ENCODE peak calls at places on chromosomes 16 and 17, in four cellular contexts. One of them, this sample, is unnamed.

GRCh38 chr16:87725596-87726235 is 40.1 kb downstream of the KLHDC4 start:
- DNase-seq in KBM-7: no peak
- DNase-seq in stimulated activated CD4-positive, alpha-beta T cell treated with anti-CD3 and anti-CD28 coated beads, Interleukin-1b, Interleukin-23, amount 100 ng/mL, for 24 hours: no peak
- DNase-seq in CD8-positive, alpha-beta memory T cell: no peak
- DNase-seq in this sample: no peak

GRCh38 chr16:60905806-60906205 is 1130.4 kb downstream of the CDH8 start:
- DNase-seq in CD8-positive, alpha-beta memory T cell: no peak
- DNase-seq in KBM-7: no peak
- DNase-seq in stimulated activated CD4-positive, alpha-beta T cell treated with anti-CD3 and anti-CD28 coated beads, Interleukin-1b, Interleukin-23, amount 100 ng/mL, for 24 hours: no peak
- DNase-seq in this sample: no peak

GRCh38 chr16:1772362-1772907 is at the start of gene EME2:
- DNase-seq in KBM-7: no peak
- DNase-seq in stimulated activated CD4-positive, alpha-beta T cell treated with anti-CD3 and anti-CD28 coated beads, Interleukin-1b, Interleukin-23, amount 100 ng/mL, for 24 hours: peak
- DNase-seq in CD8-positive, alpha-beta memory T cell: peak
- DNase-seq in this sample: peak

GRCh38 chr17:32491371-32492280 is 4.8 kb downstream of the CDK5R1 start:
- DNase-seq in stimulated activated CD4-positive, alpha-beta T cell treated with anti-CD3 and anti-CD28 coated beads, Interleukin-1b, Interleukin-23, amount 100 ng/mL, for 24 hours: no peak
- DNase-seq in KBM-7: peak
- DNase-seq in CD8-positive, alpha-beta memory T cell: peak
- DNase-seq in this sample: peak

GRCh38 chr16:89395150-89396142 is 94.9 kb downstream of the ANKRD11 start:
- DNase-seq in CD8-positive, alpha-beta memory T cell: no peak
- DNase-seq in stimulated activated CD4-positive, alpha-beta T cell treated with anti-CD3 and anti-CD28 coated beads, Interleukin-1b, Interleukin-23, amount 100 ng/mL, for 24 hours: no peak
- DNase-seq in KBM-7: no peak
- DNase-seq in this sample: peak

GRCh38 chr16:75250089-75250808 is 1.2 kb downstream of the BCAR1 start:
- DNase-seq in CD8-positive, alpha-beta memory T cell: no peak
- DNase-seq in KBM-7: no peak
- DNase-seq in stimulated activated CD4-positive, alpha-beta T cell treated with anti-CD3 and anti-CD28 coated beads, Interleukin-1b, Interleukin-23, amount 100 ng/mL, for 24 hours: no peak
- DNase-seq in this sample: peak

GRCh38 chr16:11080327-11080967 is 136.1 kb downstream of the CLEC16A start:
- DNase-seq in KBM-7: no peak
- DNase-seq in CD8-positive, alpha-beta memory T cell: no peak
- DNase-seq in stimulated activated CD4-positive, alpha-beta T cell treated with anti-CD3 and anti-CD28 coated beads, Interleukin-1b, Interleukin-23, amount 100 ng/mL, for 24 hours: no peak
- DNase-seq in this sample: no peak

GRCh38 chr17:65627892-65628622 is 66.6 kb upstream of the AXIN2 start:
- DNase-seq in CD8-positive, alpha-beta memory T cell: no peak
- DNase-seq in stimulated activated CD4-positive, alpha-beta T cell treated with anti-CD3 and anti-CD28 coated beads, Interleukin-1b, Interleukin-23, amount 100 ng/mL, for 24 hours: no peak
- DNase-seq in KBM-7: no peak
- DNase-seq in this sample: peak

GRCh38 chr17:47072881-47073280 is 93.8 kb upstream of the RPRML start:
- DNase-seq in KBM-7: peak
- DNase-seq in CD8-positive, alpha-beta memory T cell: no peak
- DNase-seq in stimulated activated CD4-positive, alpha-beta T cell treated with anti-CD3 and anti-CD28 coated beads, Interleukin-1b, Interleukin-23, amount 100 ng/mL, for 24 hours: no peak
- DNase-seq in this sample: no peak

GRCh38 chr16:15613676-15614075 is 29.3 kb downstream of the MARF1 start:
- DNase-seq in stimulated activated CD4-positive, alpha-beta T cell treated with anti-CD3 and anti-CD28 coated beads, Interleukin-1b, Interleukin-23, amount 100 ng/mL, for 24 hours: no peak
- DNase-seq in KBM-7: no peak
- DNase-seq in CD8-positive, alpha-beta memory T cell: no peak
- DNase-seq in this sample: no peak

GRCh38 chr16:54867302-54867832 is 63.3 kb upstream of the IRX5 start:
- DNase-seq in CD8-positive, alpha-beta memory T cell: no peak
- DNase-seq in stimulated activated CD4-positive, alpha-beta T cell treated with anti-CD3 and anti-CD28 coated beads, Interleukin-1b, Interleukin-23, amount 100 ng/mL, for 24 hours: no peak
- DNase-seq in KBM-7: no peak
- DNase-seq in this sample: no peak

GRCh38 chr16:75116081-75116910 is at the start of gene LDHD:
- DNase-seq in stimulated activated CD4-positive, alpha-beta T cell treated with anti-CD3 and anti-CD28 coated beads, Interleukin-1b, Interleukin-23, amount 100 ng/mL, for 24 hours: no peak
- DNase-seq in CD8-positive, alpha-beta memory T cell: no peak
- DNase-seq in KBM-7: peak
- DNase-seq in this sample: peak

GRCh38 chr17:27668488-27668823 is 37.5 kb downstream of the LGALS9 start:
- DNase-seq in KBM-7: no peak
- DNase-seq in CD8-positive, alpha-beta memory T cell: no peak
- DNase-seq in stimulated activated CD4-positive, alpha-beta T cell treated with anti-CD3 and anti-CD28 coated beads, Interleukin-1b, Interleukin-23, amount 100 ng/mL, for 24 hours: no peak
- DNase-seq in this sample: no peak

GRCh38 chr16:27287051-27287811 is 18.7 kb upstream of the NSMCE1 start:
- DNase-seq in stimulated activated CD4-positive, alpha-beta T cell treated with anti-CD3 and anti-CD28 coated beads, Interleukin-1b, Interleukin-23, amount 100 ng/mL, for 24 hours: no peak
- DNase-seq in CD8-positive, alpha-beta memory T cell: no peak
- DNase-seq in KBM-7: no peak
- DNase-seq in this sample: no peak

GRCh38 chr17:44362964-44363612 is 565 bp downstream of the FAM171A2 start:
- DNase-seq in KBM-7: no peak
- DNase-seq in stimulated activated CD4-positive, alpha-beta T cell treated with anti-CD3 and anti-CD28 coated beads, Interleukin-1b, Interleukin-23, amount 100 ng/mL, for 24 hours: no peak
- DNase-seq in CD8-positive, alpha-beta memory T cell: no peak
- DNase-seq in this sample: no peak

GRCh38 chr16:57815987-57816745 is 13.9 kb upstream of the KIFC3 start:
- DNase-seq in KBM-7: peak
- DNase-seq in CD8-positive, alpha-beta memory T cell: no peak
- DNase-seq in stimulated activated CD4-positive, alpha-beta T cell treated with anti-CD3 and anti-CD28 coated beads, Interleukin-1b, Interleukin-23, amount 100 ng/mL, for 24 hours: no peak
- DNase-seq in this sample: peak

GRCh38 chr16:50360033-50360778 is 8.6 kb downstream of the BRD7 start:
- DNase-seq in stimulated activated CD4-positive, alpha-beta T cell treated with anti-CD3 and anti-CD28 coated beads, Interleukin-1b, Interleukin-23, amount 100 ng/mL, for 24 hours: no peak
- DNase-seq in CD8-positive, alpha-beta memory T cell: no peak
- DNase-seq in KBM-7: no peak
- DNase-seq in this sample: no peak

This sample was measured in mucosa of descending colon.